ENCODE peak calls at places on chromosomes 6 and 20, in four cellular contexts. One of them, this sample, is unnamed.
A peak's percentile ranks its signal among the peaks of the same experiment; 100 is the strongest.

GRCh38 chr6:64217721-64218603 is 582.4 kb downstream of the PHF3 start:
- DNase-seq in prostate gland: no peak
- DNase-seq in PC-9: no peak
- DNase-seq in left lung: no peak
- DNase-seq in this sample: no peak

GRCh38 chr20:54872440-54872839 is 397.0 kb downstream of the DOK5 start:
- DNase-seq in prostate gland: no peak
- DNase-seq in PC-9: no peak
- DNase-seq in left lung: no peak
- DNase-seq in this sample: no peak

GRCh38 chr6:161618816-161619454 is 345.1 kb upstream of the AGPAT4 start:
- DNase-seq in prostate gland: no peak
- DNase-seq in PC-9: no peak
- DNase-seq in left lung: no peak
- DNase-seq in this sample: no peak

GRCh38 chr6:143451531-143451930 is 926 bp downstream of the PEX3 start:
- DNase-seq in prostate gland: no peak
- DNase-seq in PC-9: peak; percentile 47
- DNase-seq in left lung: no peak
- DNase-seq in this sample: no peak

GRCh38 chr6:36032245-36032644 is 4.6 kb downstream of the MAPK14 start:
- DNase-seq in prostate gland: no peak
- DNase-seq in PC-9: no peak
- DNase-seq in left lung: no peak
- DNase-seq in this sample: no peak

GRCh38 chr6:14972379-14973067 is 273.3 kb upstream of the JARID2 start:
- DNase-seq in prostate gland: no peak
- DNase-seq in PC-9: no peak
- DNase-seq in left lung: no peak
- DNase-seq in this sample: no peak

GRCh38 chr20:61706562-61706961 is 359.1 kb downstream of the TAF4 start:
- DNase-seq in prostate gland: no peak
- DNase-seq in PC-9: no peak
- DNase-seq in left lung: no peak
- DNase-seq in this sample: no peak

GRCh38 chr6:136864676-136865075 is 42.3 kb downstream of the PEX7 start:
- DNase-seq in prostate gland: no peak
- DNase-seq in PC-9: no peak
- DNase-seq in left lung: no peak
- DNase-seq in this sample: no peak

GRCh38 chr20:12673352-12673751 is 335.4 kb upstream of the SPTLC3 start:
- DNase-seq in prostate gland: no peak
- DNase-seq in PC-9: no peak
- DNase-seq in left lung: no peak
- DNase-seq in this sample: no peak

GRCh38 chr6:121686611-121687023 is 251.2 kb downstream of the GJA1 start:
- DNase-seq in prostate gland: no peak
- DNase-seq in PC-9: no peak
- DNase-seq in left lung: peak; percentile 80
- DNase-seq in this sample: no peak

GRCh38 chr6:93418448-93419303 is 683 bp downstream of the EPHA7 start:
- DNase-seq in prostate gland: peak; percentile 40
- DNase-seq in PC-9: no peak
- DNase-seq in left lung: peak; percentile 75
- DNase-seq in this sample: peak; percentile 62

GRCh38 chr6:33799714-33800113 is 4.1 kb downstream of the MLN start:
- DNase-seq in prostate gland: no peak
- DNase-seq in PC-9: no peak
- DNase-seq in left lung: peak; percentile 17
- DNase-seq in this sample: no peak

GRCh38 chr6:129089357-129089756 is 206.4 kb downstream of the LAMA2 start:
- DNase-seq in prostate gland: no peak
- DNase-seq in PC-9: no peak
- DNase-seq in left lung: no peak
- DNase-seq in this sample: no peak

GRCh38 chr6:150006961-150007464 is 18.3 kb downstream of the RAET1L start:
- DNase-seq in prostate gland: no peak
- DNase-seq in PC-9: no peak
- DNase-seq in left lung: no peak
- DNase-seq in this sample: no peak

GRCh38 chr6:34459899-34460593 is 5.8 kb upstream of the PACSIN1 start:
- DNase-seq in prostate gland: peak; percentile 44
- DNase-seq in PC-9: no peak
- DNase-seq in left lung: no peak
- DNase-seq in this sample: no peak

GRCh38 chr6:26024651-26025046 is 62.0 kb downstream of the TRIM38 start:
- DNase-seq in prostate gland: no peak
- DNase-seq in PC-9: no peak
- DNase-seq in left lung: no peak
- DNase-seq in this sample: no peak

GRCh38 chr20:57581202-57582028 is 20.5 kb downstream of the PCK1 start:
- DNase-seq in prostate gland: no peak
- DNase-seq in PC-9: no peak
- DNase-seq in left lung: peak; percentile 37
- DNase-seq in this sample: no peak

GRCh38 chr6:116564296-116564695 is 7.0 kb upstream of the RWDD1 start:
- DNase-seq in prostate gland: no peak
- DNase-seq in PC-9: no peak
- DNase-seq in left lung: no peak
- DNase-seq in this sample: no peak

GRCh38 chr6:16399198-16399597 is 160.8 kb downstream of the GMPR start:
- DNase-seq in prostate gland: no peak
- DNase-seq in PC-9: no peak
- DNase-seq in left lung: no peak
- DNase-seq in this sample: no peak

GRCh38 chr20:49969234-49969633 is 13.5 kb upstream of the SNAI1 start:
- DNase-seq in prostate gland: no peak
- DNase-seq in PC-9: peak; percentile 41
- DNase-seq in left lung: no peak
- DNase-seq in this sample: no peak

GRCh38 chr20:50318709-50319108 is 128.1 kb downstream of the CEBPB start:
- DNase-seq in prostate gland: no peak
- DNase-seq in PC-9: peak; percentile 53
- DNase-seq in left lung: no peak
- DNase-seq in this sample: no peak

GRCh38 chr6:131456565-131456964 is 116.5 kb upstream of the ARG1 start:
- DNase-seq in prostate gland: no peak
- DNase-seq in PC-9: no peak
- DNase-seq in left lung: no peak
- DNase-seq in this sample: no peak

GRCh38 chr6:6494677-6495076 is 93.8 kb upstream of the LY86 start:
- DNase-seq in prostate gland: peak; percentile 12
- DNase-seq in PC-9: no peak
- DNase-seq in left lung: peak; percentile 84
- DNase-seq in this sample: no peak

GRCh38 chr6:112946051-112946450 is 598.9 kb downstream of the RFPL4B start:
- DNase-seq in prostate gland: no peak
- DNase-seq in PC-9: no peak
- DNase-seq in left lung: no peak
- DNase-seq in this sample: no peak

GRCh38 chr20:51221791-51222408 is 199.0 kb upstream of the KCNG1 start:
- DNase-seq in prostate gland: no peak
- DNase-seq in PC-9: peak; percentile 76
- DNase-seq in left lung: no peak
- DNase-seq in this sample: no peak

GRCh38 chr6:30841644-30842504 is 42.4 kb upstream of the DDR1 start:
- DNase-seq in prostate gland: no peak
- DNase-seq in PC-9: no peak
- DNase-seq in left lung: no peak
- DNase-seq in this sample: no peak

GRCh38 chr6:29627762-29628418 is 5.1 kb downstream of the GABBR1 start:
- DNase-seq in prostate gland: peak; percentile 52
- DNase-seq in PC-9: no peak
- DNase-seq in left lung: peak; percentile 92
- DNase-seq in this sample: peak; percentile 86

GRCh38 chr20:17790308-17790707 is 90.5 kb downstream of the BANF2 start:
- DNase-seq in prostate gland: no peak
- DNase-seq in PC-9: no peak
- DNase-seq in left lung: no peak
- DNase-seq in this sample: no peak

GRCh38 chr6:161922631-161923119 is 648.8 kb upstream of the AGPAT4 start:
- DNase-seq in prostate gland: peak; percentile 26
- DNase-seq in PC-9: peak; percentile 49
- DNase-seq in left lung: no peak
- DNase-seq in this sample: no peak

GRCh38 chr6:129719692-129720091 is 9.7 kb upstream of the ARHGAP18 start:
- DNase-seq in prostate gland: no peak
- DNase-seq in PC-9: no peak
- DNase-seq in left lung: no peak
- DNase-seq in this sample: no peak

GRCh38 chr6:140193269-140193668 is 818.8 kb upstream of the CITED2 start:
- DNase-seq in prostate gland: no peak
- DNase-seq in PC-9: no peak
- DNase-seq in left lung: no peak
- DNase-seq in this sample: no peak

GRCh38 chr6:135182993-135183531 is 2.0 kb downstream of the MYB start:
- DNase-seq in prostate gland: peak; percentile 46
- DNase-seq in PC-9: peak; percentile 3
- DNase-seq in left lung: peak; percentile 91
- DNase-seq in this sample: no peak

GRCh38 chr20:24653306-24653705 is 183.9 kb downstream of the SYNDIG1 start:
- DNase-seq in prostate gland: no peak
- DNase-seq in PC-9: peak; percentile 57
- DNase-seq in left lung: no peak
- DNase-seq in this sample: no peak

GRCh38 chr6:392441-393390 is 1.2 kb downstream of the IRF4 start:
- DNase-seq in prostate gland: no peak
- DNase-seq in PC-9: no peak
- DNase-seq in left lung: no peak
- DNase-seq in this sample: no peak

DNA sequence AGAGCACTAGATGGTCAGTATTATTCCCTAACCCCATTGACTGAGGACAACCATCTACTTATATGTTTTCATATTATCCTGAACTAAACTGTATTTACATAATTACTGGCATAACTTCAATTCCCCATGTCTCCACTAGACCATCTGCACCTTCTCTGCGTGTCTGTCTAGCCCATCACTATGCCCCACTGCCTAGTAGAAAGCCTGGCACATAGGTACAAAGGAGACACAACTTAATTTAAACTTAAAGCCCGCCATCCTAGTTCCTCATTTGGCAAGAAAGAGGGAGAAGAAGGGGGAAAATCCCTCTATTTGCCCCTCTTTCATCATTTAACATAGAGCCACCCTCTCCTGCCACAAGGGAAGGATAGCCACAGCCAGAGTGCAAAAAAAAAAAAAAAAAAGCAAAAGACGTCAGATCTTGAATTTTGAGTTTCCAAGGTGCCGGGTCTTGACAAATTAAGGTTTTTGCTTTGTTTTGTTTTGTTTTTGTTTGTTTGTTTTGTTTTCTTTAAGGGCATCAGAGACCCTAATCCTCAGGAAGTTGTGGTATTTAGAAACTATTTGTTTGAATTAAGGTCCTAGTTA is 1.8 kb downstream of the PKIG start:
- DNase-seq in prostate gland: no peak
- DNase-seq in PC-9: no peak
- DNase-seq in left lung: no peak
- DNase-seq in this sample: no peak
- H3K27ac ChIP-seq in prostate gland: peak overlapping the region; percentile 74
- H3K27ac ChIP-seq in PC-9: no peak overlapping the region
- H3K27ac ChIP-seq in left lung: peak overlapping the region; percentile 78
- H3K27ac ChIP-seq in this sample: peak overlapping the region; percentile 82

DNA sequence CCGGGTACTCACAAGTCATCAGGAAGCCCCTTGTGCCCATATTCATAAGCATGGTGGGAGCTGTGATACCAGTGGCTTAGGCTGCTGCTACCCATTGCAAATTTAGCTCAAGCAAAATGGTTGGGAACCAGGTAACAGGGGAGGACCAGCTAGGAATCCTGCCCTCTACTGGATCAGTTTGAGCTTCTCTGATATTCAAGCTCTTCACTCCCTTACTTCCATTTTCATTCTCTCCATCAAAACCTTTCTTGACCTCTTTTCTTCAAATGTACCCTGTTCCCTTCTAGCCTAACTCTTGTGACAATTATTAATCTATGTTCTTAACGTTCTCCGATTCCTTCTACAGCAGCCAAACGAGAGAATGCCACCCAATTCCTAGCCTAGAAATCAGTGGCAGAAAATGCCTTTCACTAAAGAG is 9.7 kb downstream of the NOL7 start:
- DNase-seq in prostate gland: no peak
- DNase-seq in PC-9: no peak
- DNase-seq in left lung: no peak
- DNase-seq in this sample: no peak
- TF ChIP-seq CTCF in prostate gland: no peak
- TF ChIP-seq CTCF in PC-9: peak; percentile 64
- TF ChIP-seq CTCF in left lung: no peak
- TF ChIP-seq CTCF in this sample: peak; percentile 21

GRCh38 chr6:108164537-108164814 is 1.3 kb upstream of the NR2E1 start:
- DNase-seq in prostate gland: no peak
- DNase-seq in PC-9: no peak
- DNase-seq in left lung: no peak
- DNase-seq in this sample: no peak
- H3K4me1 ChIP-seq in prostate gland: peaks cover 3% of the 10 kb centered on the region
- H3K4me1 ChIP-seq in PC-9: no peaks in the 10 kb centered on the region
- H3K4me1 ChIP-seq in left lung: peaks cover 52% of the 10 kb centered on the region
- H3K4me1 ChIP-seq in this sample: peaks cover 29% of the 10 kb centered on the region

GRCh38 chr20:63858393-63859165 is 2.7 kb upstream of the ABHD16B start:
- DNase-seq in prostate gland: no peak
- DNase-seq in PC-9: no peak
- DNase-seq in left lung: peak; percentile 74
- DNase-seq in this sample: no peak
- H3K27ac ChIP-seq in prostate gland: no peak overlapping the region
- H3K27ac ChIP-seq in PC-9: no peak overlapping the region
- H3K27ac ChIP-seq in left lung: peak overlapping the region; percentile 70
- H3K27ac ChIP-seq in this sample: no peak overlapping the region

GRCh38 chr20:38239406-38239805 is 21.1 kb downstream of the KIAA1755 start:
- DNase-seq in prostate gland: no peak
- DNase-seq in PC-9: peak; percentile 18
- DNase-seq in left lung: no peak
- DNase-seq in this sample: no peak

GRCh38 chr20:38243617-38244016 is 16.9 kb downstream of the KIAA1755 start:
- DNase-seq in prostate gland: no peak
- DNase-seq in PC-9: peak; percentile 22
- DNase-seq in left lung: no peak
- DNase-seq in this sample: no peak

GRCh38 chr20:38245753-38246152 is 14.8 kb downstream of the KIAA1755 start:
- DNase-seq in prostate gland: peak; percentile 18
- DNase-seq in PC-9: no peak
- DNase-seq in left lung: no peak
- DNase-seq in this sample: no peak

GRCh38 chr20:38241201-38241600 is 19.3 kb downstream of the KIAA1755 start:
- DNase-seq in prostate gland: no peak
- DNase-seq in PC-9: peak; percentile 25
- DNase-seq in left lung: no peak
- DNase-seq in this sample: no peak

GRCh38 chr20:38242848-38243449 is 17.6 kb downstream of the KIAA1755 start:
- DNase-seq in prostate gland: no peak
- DNase-seq in PC-9: peak; percentile 35
- DNase-seq in left lung: no peak
- DNase-seq in this sample: no peak
- TF ChIP-seq CTCF in prostate gland: no peak
- TF ChIP-seq CTCF in PC-9: peak; percentile 89
- TF ChIP-seq CTCF in left lung: no peak
- TF ChIP-seq CTCF in this sample: no peak

GRCh38 chr20:46361386-46361785 is 45.0 kb downstream of the ELMO2 start:
- DNase-seq in prostate gland: no peak
- DNase-seq in PC-9: no peak
- DNase-seq in left lung: no peak
- DNase-seq in this sample: no peak
- H3K4me1 ChIP-seq in prostate gland: peaks cover 9% of the 10 kb centered on the region
- H3K4me1 ChIP-seq in PC-9: peaks cover 13% of the 10 kb centered on the region
- H3K4me1 ChIP-seq in left lung: peaks cover 85% of the 10 kb centered on the region
- H3K4me1 ChIP-seq in this sample: peaks cover 31% of the 10 kb centered on the region